ENCODE peak calls at places on chromosomes 6 and 20, in five cellular contexts. One of them, this sample, is unnamed. For H3K79me1, the result is how much of the 10 kb centered on the place peaks cover.

GRCh38 chr6:45791181-45791580 is 224.5 kb downstream of the CLIC5 start:
- DNase-seq in IMR-90: peak
- DNase-seq in H9: no peak
- DNase-seq in neuronal stem cell: no peak
- DNase-seq in mesenchymal stem cell: peak
- DNase-seq in this sample: no peak

GRCh38 chr6:141552463-141552862 is 580.3 kb upstream of the GJE1 start:
- DNase-seq in IMR-90: peak
- DNase-seq in H9: no peak
- DNase-seq in neuronal stem cell: no peak
- DNase-seq in mesenchymal stem cell: peak
- DNase-seq in this sample: peak

GRCh38 chr20:53262294-53262840 is 290.2 kb downstream of the TSHZ2 start:
- DNase-seq in IMR-90: no peak
- DNase-seq in H9: no peak
- DNase-seq in neuronal stem cell: no peak
- DNase-seq in mesenchymal stem cell: no peak
- DNase-seq in this sample: peak

GRCh38 chr6:2247664-2248063 is 2.3 kb upstream of the GMDS start:
- DNase-seq in IMR-90: no peak
- DNase-seq in H9: no peak
- DNase-seq in neuronal stem cell: no peak
- DNase-seq in mesenchymal stem cell: no peak
- DNase-seq in this sample: no peak

GRCh38 chr6:48080227-48081009 is 30.6 kb downstream of the PTCHD4 start:
- DNase-seq in IMR-90: no peak
- DNase-seq in H9: no peak
- DNase-seq in neuronal stem cell: no peak
- DNase-seq in mesenchymal stem cell: no peak
- DNase-seq in this sample: no peak

GRCh38 chr6:144094731-144095133 is 641 bp downstream of the SF3B5 start:
- DNase-seq in IMR-90: no peak
- DNase-seq in H9: no peak
- DNase-seq in neuronal stem cell: no peak
- DNase-seq in mesenchymal stem cell: no peak
- DNase-seq in this sample: no peak

GRCh38 chr6:89794324-89794723 is 25.3 kb downstream of the MDN1 start:
- DNase-seq in IMR-90: no peak
- DNase-seq in H9: no peak
- DNase-seq in neuronal stem cell: no peak
- DNase-seq in mesenchymal stem cell: no peak
- DNase-seq in this sample: no peak

GRCh38 chr20:10758446-10758845 is 84.6 kb upstream of the JAG1 start:
- DNase-seq in IMR-90: peak
- DNase-seq in H9: no peak
- DNase-seq in neuronal stem cell: no peak
- DNase-seq in mesenchymal stem cell: peak
- DNase-seq in this sample: no peak

GRCh38 chr6:138815221-138815620 is 19.3 kb downstream of the ECT2L start:
- DNase-seq in IMR-90: no peak
- DNase-seq in H9: no peak
- DNase-seq in neuronal stem cell: no peak
- DNase-seq in mesenchymal stem cell: no peak
- DNase-seq in this sample: peak

GRCh38 chr6:137234505-137234863 is 15.3 kb upstream of the IFNGR1 start:
- DNase-seq in IMR-90: no peak
- DNase-seq in H9: no peak
- DNase-seq in neuronal stem cell: no peak
- DNase-seq in mesenchymal stem cell: no peak
- DNase-seq in this sample: peak

GRCh38 chr20:47356526-47357295 is at the start of gene ZMYND8:
- DNase-seq in IMR-90: peak
- DNase-seq in H9: peak
- DNase-seq in neuronal stem cell: peak
- DNase-seq in mesenchymal stem cell: peak
- DNase-seq in this sample: peak
- H4K8ac ChIP-seq in IMR-90: peak
- H4K8ac ChIP-seq in H9: no peak
- H4K8ac ChIP-seq in neuronal stem cell: no peak
- H4K8ac ChIP-seq in mesenchymal stem cell: peak
- H4K8ac ChIP-seq in this sample: peak

DNA sequence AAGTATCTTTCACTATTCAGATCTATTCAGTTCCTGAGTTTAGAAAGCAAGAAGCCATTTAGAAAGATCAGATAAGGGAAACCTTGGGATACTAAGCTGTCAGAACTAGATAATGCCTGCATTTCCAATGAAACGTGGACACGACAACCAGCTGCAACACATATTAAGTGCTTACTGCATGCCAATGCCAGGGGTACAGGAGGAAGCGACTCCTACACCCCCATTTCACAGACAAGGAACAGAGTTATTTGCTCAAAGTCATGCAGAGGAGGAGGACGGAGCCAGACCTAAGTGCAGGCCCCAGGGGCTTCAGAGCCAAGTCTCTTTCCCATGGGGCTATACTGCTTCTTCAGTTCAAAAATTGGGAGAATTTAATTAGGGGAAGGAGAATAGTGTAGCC is 62.4 kb downstream of the PREX1 start:
- DNase-seq in IMR-90: no peak
- DNase-seq in H9: no peak
- DNase-seq in neuronal stem cell: no peak
- DNase-seq in mesenchymal stem cell: no peak
- DNase-seq in this sample: no peak
- H3K79me1 ChIP-seq in IMR-90: under half
- H3K79me1 ChIP-seq in H9: under half
- H3K79me1 ChIP-seq in neuronal stem cell: under half
- H3K79me1 ChIP-seq in mesenchymal stem cell: under half
- H3K79me1 ChIP-seq in this sample: under half

GRCh38 chr20:37090357-37090871 is 5.4 kb downstream of the RBL1 start:
- DNase-seq in IMR-90: no peak
- DNase-seq in H9: no peak
- DNase-seq in neuronal stem cell: no peak
- DNase-seq in mesenchymal stem cell: no peak
- DNase-seq in this sample: no peak

GRCh38 chr20:37096415-37097039 is 730 bp upstream of the RBL1 start:
- DNase-seq in IMR-90: no peak
- DNase-seq in H9: no peak
- DNase-seq in neuronal stem cell: no peak
- DNase-seq in mesenchymal stem cell: no peak
- DNase-seq in this sample: no peak

GRCh38 chr20:37095108-37095608 is 639 bp downstream of the RBL1 start:
- DNase-seq in IMR-90: no peak
- DNase-seq in H9: no peak
- DNase-seq in neuronal stem cell: no peak
- DNase-seq in mesenchymal stem cell: no peak
- DNase-seq in this sample: no peak

DNA sequence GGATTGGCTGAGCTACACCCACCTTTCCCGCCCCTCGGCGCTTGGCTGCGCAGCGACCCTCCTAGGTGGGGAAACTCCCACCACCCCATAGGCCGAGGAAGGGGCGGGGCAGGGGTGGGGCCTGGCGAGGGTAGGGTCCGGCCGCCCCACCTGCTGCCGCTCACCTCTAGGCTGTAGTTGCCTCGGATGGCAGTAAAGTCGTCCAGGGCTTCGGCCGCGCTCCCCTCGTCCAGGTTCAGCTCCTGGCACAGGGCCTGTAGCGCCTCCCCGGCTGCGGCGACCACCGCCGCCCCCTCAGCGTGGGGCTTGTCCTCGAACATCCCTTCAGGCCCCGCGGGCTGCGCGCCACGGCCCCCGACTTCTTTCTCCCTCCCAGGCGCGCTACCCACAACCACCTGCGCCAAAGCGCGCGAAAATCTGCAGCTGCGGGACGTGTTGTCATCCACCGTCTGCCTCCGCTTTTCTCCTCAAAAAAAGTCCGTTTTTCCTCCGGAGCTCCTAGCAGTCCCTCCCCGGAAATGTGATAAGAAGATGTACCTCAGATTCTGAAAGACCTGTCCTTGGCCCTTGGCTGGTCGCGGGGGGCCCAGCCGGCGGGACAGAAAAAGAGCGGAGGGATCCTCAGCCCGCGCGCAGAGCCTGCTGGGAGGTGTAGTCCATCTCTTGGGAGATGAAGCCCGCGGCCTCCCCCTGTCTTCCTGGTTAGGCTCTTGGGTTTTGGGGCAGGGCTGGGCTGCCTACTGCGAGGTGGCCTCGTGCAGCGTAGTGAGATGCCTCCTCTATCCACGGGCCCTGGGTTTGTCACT is at the start of gene RBL1:
- DNase-seq in IMR-90: peak
- DNase-seq in H9: peak
- DNase-seq in neuronal stem cell: peak
- DNase-seq in mesenchymal stem cell: peak
- DNase-seq in this sample: peak
- H2AK5ac ChIP-seq in IMR-90: peak
- H2AK5ac ChIP-seq in H9: no peak
- H2AK5ac ChIP-seq in neuronal stem cell: no peak
- H2AK5ac ChIP-seq in mesenchymal stem cell: no peak
- H2AK5ac ChIP-seq in this sample: no peak

GRCh38 chr20:12824353-12824752 is 184.4 kb upstream of the SPTLC3 start:
- DNase-seq in IMR-90: no peak
- DNase-seq in H9: no peak
- DNase-seq in neuronal stem cell: no peak
- DNase-seq in mesenchymal stem cell: no peak
- DNase-seq in this sample: no peak

GRCh38 chr20:12833861-12834260 is 174.9 kb upstream of the SPTLC3 start:
- DNase-seq in IMR-90: no peak
- DNase-seq in H9: no peak
- DNase-seq in neuronal stem cell: no peak
- DNase-seq in mesenchymal stem cell: no peak
- DNase-seq in this sample: no peak

GRCh38 chr20:12827796-12828406 is 180.9 kb upstream of the SPTLC3 start:
- DNase-seq in IMR-90: no peak
- DNase-seq in H9: no peak
- DNase-seq in neuronal stem cell: no peak
- DNase-seq in mesenchymal stem cell: peak
- DNase-seq in this sample: no peak

GRCh38 chr20:12825180-12825579 is 183.6 kb upstream of the SPTLC3 start:
- DNase-seq in IMR-90: no peak
- DNase-seq in H9: no peak
- DNase-seq in neuronal stem cell: no peak
- DNase-seq in mesenchymal stem cell: no peak
- DNase-seq in this sample: no peak

GRCh38 chr20:12829121-12829520 is 179.7 kb upstream of the SPTLC3 start:
- DNase-seq in IMR-90: no peak
- DNase-seq in H9: no peak
- DNase-seq in neuronal stem cell: no peak
- DNase-seq in mesenchymal stem cell: no peak
- DNase-seq in this sample: no peak
- H4K8ac ChIP-seq in IMR-90: no peak
- H4K8ac ChIP-seq in H9: no peak
- H4K8ac ChIP-seq in neuronal stem cell: no peak
- H4K8ac ChIP-seq in mesenchymal stem cell: no peak
- H4K8ac ChIP-seq in this sample: no peak

GRCh38 chr20:57659789-57660509 is 39.7 kb upstream of the ZBP1 start:
- DNase-seq in IMR-90: no peak
- DNase-seq in H9: no peak
- DNase-seq in neuronal stem cell: no peak
- DNase-seq in mesenchymal stem cell: no peak
- DNase-seq in this sample: no peak

GRCh38 chr20:57660510-57661199 is 40.4 kb upstream of the ZBP1 start:
- DNase-seq in IMR-90: no peak
- DNase-seq in H9: peak
- DNase-seq in neuronal stem cell: no peak
- DNase-seq in mesenchymal stem cell: no peak
- DNase-seq in this sample: no peak

GRCh38 chr20:57662028-57662312 is 41.7 kb upstream of the ZBP1 start:
- DNase-seq in IMR-90: no peak
- DNase-seq in H9: no peak
- DNase-seq in neuronal stem cell: no peak
- DNase-seq in mesenchymal stem cell: no peak
- DNase-seq in this sample: no peak

GRCh38 chr20:57662313-57663240 is 42.4 kb upstream of the ZBP1 start:
- DNase-seq in IMR-90: no peak
- DNase-seq in H9: peak
- DNase-seq in neuronal stem cell: no peak
- DNase-seq in mesenchymal stem cell: no peak
- DNase-seq in this sample: peak

GRCh38 chr20:57661201-57662027 is 41.2 kb upstream of the ZBP1 start:
- DNase-seq in IMR-90: no peak
- DNase-seq in H9: peak
- DNase-seq in neuronal stem cell: no peak
- DNase-seq in mesenchymal stem cell: no peak
- DNase-seq in this sample: no peak
- H3K79me1 ChIP-seq in IMR-90: under half
- H3K79me1 ChIP-seq in H9: under half
- H3K79me1 ChIP-seq in neuronal stem cell: under half
- H3K79me1 ChIP-seq in mesenchymal stem cell: under half
- H3K79me1 ChIP-seq in this sample: under half

DNA sequence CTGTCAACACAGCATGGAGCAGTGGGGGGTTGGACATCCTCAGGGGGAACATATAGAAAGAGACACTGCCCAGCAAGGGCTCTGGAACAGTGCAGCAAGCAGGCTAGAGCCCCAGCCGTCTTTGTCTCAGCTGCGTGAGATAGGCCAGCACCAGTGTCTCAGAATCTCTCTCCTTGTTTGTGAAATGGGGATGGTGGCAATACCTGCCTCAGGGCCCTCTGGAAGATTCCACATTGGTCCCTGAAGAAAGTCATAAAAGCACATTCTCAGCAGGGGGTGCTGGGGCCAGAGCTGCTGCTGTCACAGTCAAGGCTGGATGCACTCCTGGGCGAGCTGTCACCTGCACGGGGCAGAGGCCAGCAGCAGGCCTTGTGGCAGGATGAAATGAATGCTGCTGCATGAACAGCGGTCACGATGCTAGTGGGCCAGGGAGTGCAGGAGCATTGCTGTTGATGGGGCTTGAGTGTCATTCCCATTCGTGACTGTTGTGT is 121.7 kb downstream of the SYCP2 start:
- DNase-seq in IMR-90: no peak
- DNase-seq in H9: peak
- DNase-seq in neuronal stem cell: no peak
- DNase-seq in mesenchymal stem cell: no peak
- DNase-seq in this sample: no peak
- H2AK5ac ChIP-seq in IMR-90: no peak
- H2AK5ac ChIP-seq in H9: no peak
- H2AK5ac ChIP-seq in neuronal stem cell: peak
- H2AK5ac ChIP-seq in mesenchymal stem cell: no peak
- H2AK5ac ChIP-seq in this sample: no peak